ENCODE peak calls at places on chromosomes 12 and 14, in four cellular contexts. K is heart right ventricle, L is A549, B is AG09309. S is an unnamed sample.

GRCh38 chr12:11968516-11968915 is 102.2 kb upstream of the BCL2L14 start:
- DNase-seq in L (no peak), K (no peak), B (no peak), S (no peak)

GRCh38 chr12:32125455-32126084 is 18.9 kb downstream of the BICD1 start:
- DNase-seq in L (no peak), K (no peak), B (peak; percentile 20), S (no peak)

GRCh38 chr12:44581642-44582242 is 294.4 kb downstream of the NELL2 start:
- DNase-seq in K (no peak), L (no peak), B (no peak), S (no peak)

GRCh38 chr14:35470775-35471174 is 63.2 kb upstream of the INSM2 start:
- DNase-seq in L (no peak), B (no peak), K (no peak), S (no peak)

GRCh38 chr14:69619007-69619406 is 7.6 kb downstream of the SUSD6 start:
- DNase-seq in L (no peak), K (no peak), B (no peak), S (no peak)

GRCh38 chr12:53726342-53726741 is 910 bp downstream of the CALCOCO1 start:
- DNase-seq in L (no peak), K (no peak), B (no peak), S (no peak)

GRCh38 chr14:70052990-70053389 is 135.8 kb downstream of the SLC8A3 start:
- DNase-seq in K (no peak), B (no peak), L (peak; percentile 23), S (no peak)

GRCh38 chr12:100248886-100249285 is 18.0 kb downstream of the DEPDC4 start:
- DNase-seq in B (no peak), K (no peak), L (no peak), S (no peak)

GRCh38 chr12:46400406-46400805 is 27.8 kb upstream of the SLC38A2 start:
- DNase-seq in L (no peak), B (no peak), K (no peak), S (no peak)

GRCh38 chr14:33287204-33287603 is 348.5 kb downstream of the NPAS3 start:
- DNase-seq in K (no peak), L (no peak), B (no peak), S (no peak)

GRCh38 chr12:57983150-57983857 is 41.9 kb downstream of the ATP23 start:
- DNase-seq in K (peak; percentile 51), B (peak; percentile 21), L (peak; percentile 68), S (peak; percentile 32)

GRCh38 chr12:112992541-112993398 is 14.5 kb downstream of the OAS2 start:
- DNase-seq in B (peak; percentile 37), L (peak; percentile 77), K (peak; percentile 28), S (no peak)

GRCh38 chr14:27181304-27181703 is 583.5 kb upstream of the NOVA1 start:
- DNase-seq in L (no peak), K (no peak), B (no peak), S (no peak)

GRCh38 chr12:75457191-75457590 is 23.4 kb upstream of the GLIPR1 start:
- DNase-seq in K (no peak), L (no peak), B (no peak), S (no peak)

GRCh38 chr12:89156324-89156723 is 196.0 kb downstream of the DUSP6 start:
- DNase-seq in L (no peak), B (no peak), K (no peak), S (no peak)

GRCh38 chr12:59389968-59390576 is 205.8 kb upstream of the SLC16A7 start:
- DNase-seq in L (no peak), K (no peak), B (no peak), S (no peak)

GRCh38 chr12:123948401-123949117 is 24.1 kb downstream of the CCDC92 start:
- DNase-seq in B (no peak), K (no peak), L (no peak), S (no peak)

GRCh38 chr12:64549108-64549507 is 61.2 kb upstream of the RASSF3 start:
- DNase-seq in L (no peak), B (no peak), K (no peak), S (no peak)

GRCh38 chr12:90979019-90979418 is 24.0 kb upstream of the CCER1 start:
- DNase-seq in K (no peak), L (no peak), B (no peak), S (no peak)

GRCh38 chr12:103812789-103813188 is 28.2 kb downstream of the NT5DC3 start:
- DNase-seq in L (no peak), B (no peak), K (no peak), S (no peak)
- TF ChIP-seq CTCF in L (no peak), B (no peak), K (no peak), S (no peak)

GRCh38 chr12:14510574-14510973 is 57.1 kb downstream of the PLBD1 start:
- DNase-seq in L (no peak), K (no peak), B (no peak), S (no peak)

GRCh38 chr12:14514946-14515345 is 52.7 kb downstream of the PLBD1 start:
- DNase-seq in B (no peak), L (no peak), K (no peak), S (no peak)

GRCh38 chr12:14514154-14514842 is 53.4 kb downstream of the PLBD1 start:
- DNase-seq in B (no peak), K (peak; percentile 38), L (peak; percentile 23), S (no peak)
- TF ChIP-seq CTCF in B (peak; percentile 28), K (peak; percentile 59), L (no peak), S (no peak)

DNA sequence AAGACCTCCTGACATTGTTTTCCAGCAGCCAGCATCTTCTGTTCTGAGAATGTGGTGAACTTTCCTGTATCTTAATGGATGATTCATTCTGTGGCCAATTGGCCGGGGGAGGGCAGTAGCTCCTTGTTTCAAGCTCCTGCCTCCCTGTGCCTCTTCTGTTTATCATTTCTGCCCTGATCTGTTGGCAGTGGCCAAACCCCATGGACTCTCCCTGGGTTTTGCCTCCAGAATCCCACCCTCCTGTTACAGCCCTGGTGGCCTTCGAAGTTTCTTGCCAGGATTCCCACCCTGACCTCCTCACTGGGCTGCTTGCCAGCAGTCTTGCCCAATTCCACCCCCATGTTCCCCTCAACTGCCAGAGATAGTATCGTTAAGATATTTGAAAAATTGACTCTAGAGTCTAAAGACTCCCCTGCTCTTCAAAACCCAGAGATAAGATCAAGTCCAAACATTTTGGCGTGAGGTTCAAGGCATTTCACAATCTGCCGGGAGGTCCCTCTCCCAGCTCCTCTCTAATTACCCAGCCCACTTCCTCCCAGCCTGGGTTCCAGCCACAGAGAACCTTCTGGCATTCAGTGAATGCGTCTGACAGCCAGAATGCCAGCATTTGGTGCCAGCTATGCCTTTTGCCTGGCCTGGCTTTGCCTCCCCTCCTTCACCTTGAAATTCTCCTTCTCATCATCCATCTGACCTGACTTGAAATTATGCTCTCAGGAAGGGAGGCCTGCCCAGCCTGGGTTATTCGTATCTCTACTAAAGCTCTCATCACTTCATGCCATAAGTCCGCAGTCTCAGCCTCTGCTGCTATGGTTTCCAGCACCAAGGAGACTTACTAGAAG is 37.7 kb upstream of the TXNRD1 start:
- DNase-seq in B (peak; percentile 99), L (peak; percentile 95), K (peak; percentile 44), S (peak; percentile 98)
- TF ChIP-seq CTCF in B (peak; percentile 40), L (peak; percentile 70), K (peak; percentile 28), S (peak; percentile 46)

DNA sequence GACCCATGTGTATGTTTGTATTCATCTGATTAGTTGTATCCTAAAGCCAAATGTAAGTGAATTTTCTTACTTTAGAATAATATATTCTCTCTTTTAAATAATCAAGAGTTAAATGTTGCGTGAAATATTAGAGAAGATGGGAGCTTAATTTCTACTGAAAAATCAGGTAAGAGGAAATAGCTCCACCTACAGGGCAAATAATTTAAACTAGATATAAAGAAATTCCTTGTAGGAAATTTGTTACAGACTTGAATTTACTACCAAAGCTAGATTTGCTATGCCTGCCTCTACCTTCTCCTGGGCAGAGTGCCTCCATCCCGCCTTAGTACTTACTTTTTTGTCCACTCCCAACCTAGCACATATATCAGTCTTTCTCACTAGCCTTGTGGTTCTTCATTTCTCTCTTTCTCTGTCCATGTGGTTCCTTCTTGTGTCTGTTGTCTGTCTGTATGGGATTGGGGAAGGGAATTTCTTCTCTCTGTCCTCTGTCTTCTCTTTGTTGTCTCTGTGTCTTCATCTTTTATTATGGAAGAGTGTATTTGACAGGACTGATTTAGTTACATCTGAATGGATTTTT is 44.7 kb downstream of the PALS1 start:
- DNase-seq in B (peak; percentile 31), K (no peak), L (peak; percentile 59), S (peak; percentile 23)
- TF ChIP-seq CTCF in B (no peak), K (peak; percentile 78), L (peak; percentile 81), S (peak; percentile 18)

GRCh38 chr14:95157987-95158712 is 821 bp upstream of the DICER1 start:
- DNase-seq in K (no peak), L (peak; percentile 38), B (no peak), S (no peak)
- TF ChIP-seq CTCF in K (no peak), L (no peak), B (no peak), S (no peak)

DNA sequence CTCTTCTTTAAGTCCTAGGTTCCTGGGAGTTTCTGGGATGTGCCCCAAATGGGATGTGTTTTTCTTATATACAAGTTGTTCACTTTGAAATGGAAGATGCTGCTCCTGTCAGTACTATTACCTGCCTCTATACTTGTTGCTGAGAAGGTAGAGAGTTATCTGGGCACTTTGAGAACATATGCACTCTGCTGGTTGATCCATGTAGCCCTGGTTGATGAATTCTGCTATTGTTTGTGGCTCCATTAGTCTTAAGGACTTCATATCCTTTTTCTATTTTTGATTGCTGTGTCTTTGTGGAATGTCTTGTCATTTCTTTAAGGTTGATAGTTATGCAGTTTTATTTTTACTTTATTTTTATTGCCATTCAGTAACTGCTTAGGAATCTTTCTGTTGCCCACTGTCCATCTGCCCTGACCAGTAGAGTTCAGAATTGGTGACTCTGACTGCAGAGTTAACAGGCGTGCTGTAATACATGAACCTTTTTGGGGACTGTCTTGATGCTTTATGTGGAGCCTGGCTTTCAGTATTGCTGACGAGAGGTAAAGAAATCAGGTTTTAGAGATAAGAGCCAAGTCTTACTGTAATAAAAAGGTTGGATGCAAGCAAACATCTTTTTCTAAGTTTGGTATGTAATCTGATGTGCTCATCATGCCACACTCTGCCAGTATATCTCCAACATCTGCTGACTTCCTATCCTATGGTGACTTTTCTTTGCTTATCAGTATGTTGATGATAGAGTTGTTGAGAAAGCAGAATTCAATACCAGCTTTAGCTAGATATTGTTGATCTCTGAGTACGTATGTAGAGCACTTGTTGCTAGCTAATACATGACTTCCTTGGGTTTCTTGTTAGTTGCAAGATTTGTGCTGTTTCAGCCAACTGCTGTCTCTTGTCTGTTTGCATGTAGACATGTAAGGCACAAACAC is 1.6 kb downstream of the GMPR2 start:
- DNase-seq in K (no peak), B (no peak), L (no peak), S (no peak)
- TF ChIP-seq CTCF in K (no peak), B (no peak), L (no peak), S (no peak)

GRCh38 chr12:131755305-131756113 is 44.6 kb downstream of the SFSWAP start:
- DNase-seq in K (no peak), L (peak; percentile 78), B (no peak), S (no peak)
- TF ChIP-seq CTCF in K (peak; percentile 34), L (no peak), B (peak; percentile 34), S (peak; percentile 22)

DNA sequence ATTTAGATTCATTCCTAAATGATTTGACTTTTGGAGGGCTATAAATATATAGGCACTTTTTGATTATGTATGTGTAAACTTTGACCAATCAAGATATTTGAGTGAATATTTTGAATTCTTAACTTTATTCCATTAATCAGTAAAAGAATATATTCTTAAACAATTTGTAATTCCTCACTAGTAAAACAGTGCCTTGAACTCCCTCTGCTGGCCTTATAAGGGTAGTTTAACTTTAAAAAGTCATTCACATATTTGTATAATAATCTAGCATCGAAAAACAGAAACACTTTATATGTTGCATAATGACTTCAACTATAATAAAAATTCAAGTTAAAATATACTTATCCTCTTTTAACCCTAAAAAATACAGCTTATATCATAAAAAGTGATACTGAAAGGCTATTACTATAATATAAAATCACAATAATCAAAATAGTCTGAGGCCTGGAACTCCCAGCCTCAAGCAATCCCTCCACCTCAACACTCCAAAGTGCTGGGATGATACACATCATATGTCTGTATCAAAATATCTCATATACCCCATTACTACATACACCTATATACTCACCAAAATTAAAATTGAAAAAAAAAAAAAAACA is 31.2 kb downstream of the CCDC59 start:
- DNase-seq in L (peak; percentile 35), K (no peak), B (peak; percentile 2), S (peak; percentile 1)
- TF ChIP-seq CTCF in L (peak; percentile 55), K (peak; percentile 67), B (peak; percentile 44), S (peak; percentile 52)